ENCODE peak calls at places on chromosomes 2 and 18, in six cellular contexts. One of them, this sample, is unnamed.

GRCh38 chr2:38572167-38572566 is 30.6 kb downstream of the HNRNPLL start:
- DNase-seq in SK-N-SH: no peak
- DNase-seq in GM12878: no peak
- DNase-seq in IMR-90: peak
- DNase-seq in HepG2: no peak
- DNase-seq in A549: no peak
- DNase-seq in this sample: no peak

GRCh38 chr2:45184606-45185005 is 175.4 kb upstream of the SIX2 start:
- DNase-seq in HepG2: no peak
- DNase-seq in A549: peak
- DNase-seq in IMR-90: peak
- DNase-seq in SK-N-SH: no peak
- DNase-seq in GM12878: no peak
- DNase-seq in this sample: no peak

GRCh38 chr2:42100696-42101585 is 53.1 kb downstream of the PKDCC start:
- DNase-seq in IMR-90: peak
- DNase-seq in SK-N-SH: no peak
- DNase-seq in A549: no peak
- DNase-seq in HepG2: no peak
- DNase-seq in GM12878: no peak
- DNase-seq in this sample: no peak

GRCh38 chr18:63604791-63605567 is 17.8 kb downstream of the SERPINB13 start:
- DNase-seq in IMR-90: peak
- DNase-seq in GM12878: no peak
- DNase-seq in A549: no peak
- DNase-seq in SK-N-SH: no peak
- DNase-seq in HepG2: no peak
- DNase-seq in this sample: no peak

GRCh38 chr2:23434721-23435121 is 49.7 kb downstream of the KLHL29 start:
- DNase-seq in SK-N-SH: no peak
- DNase-seq in GM12878: no peak
- DNase-seq in HepG2: no peak
- DNase-seq in A549: no peak
- DNase-seq in IMR-90: peak
- DNase-seq in this sample: no peak

GRCh38 chr18:48700222-48700845 is 161.5 kb downstream of the CTIF start:
- DNase-seq in IMR-90: no peak
- DNase-seq in HepG2: no peak
- DNase-seq in GM12878: no peak
- DNase-seq in A549: no peak
- DNase-seq in SK-N-SH: no peak
- DNase-seq in this sample: no peak

GRCh38 chr18:62744076-62744705 is 28.9 kb downstream of the PHLPP1 start:
- DNase-seq in IMR-90: peak
- DNase-seq in HepG2: peak
- DNase-seq in GM12878: no peak
- DNase-seq in SK-N-SH: no peak
- DNase-seq in A549: no peak
- DNase-seq in this sample: no peak

GRCh38 chr2:218805627-218806026 is 23.7 kb downstream of the CYP27A1 start:
- DNase-seq in GM12878: peak
- DNase-seq in SK-N-SH: no peak
- DNase-seq in A549: no peak
- DNase-seq in IMR-90: peak
- DNase-seq in HepG2: peak
- DNase-seq in this sample: no peak

GRCh38 chr18:35974181-35974580 is 1.7 kb downstream of the RMP24 start:
- DNase-seq in A549: no peak
- DNase-seq in IMR-90: no peak
- DNase-seq in GM12878: no peak
- DNase-seq in HepG2: no peak
- DNase-seq in SK-N-SH: no peak
- DNase-seq in this sample: no peak

GRCh38 chr2:10191554-10191953 is 69.0 kb downstream of the RRM2 start:
- DNase-seq in GM12878: no peak
- DNase-seq in SK-N-SH: peak
- DNase-seq in IMR-90: no peak
- DNase-seq in HepG2: no peak
- DNase-seq in A549: no peak
- DNase-seq in this sample: no peak

GRCh38 chr2:178413472-178414265 is 37.3 kb downstream of the PRKRA start:
- DNase-seq in IMR-90: peak
- DNase-seq in SK-N-SH: peak
- DNase-seq in HepG2: peak
- DNase-seq in GM12878: peak
- DNase-seq in A549: peak
- DNase-seq in this sample: peak

GRCh38 chr2:32061973-32062861 is 1.1 kb upstream of the SPAST start:
- DNase-seq in SK-N-SH: peak
- DNase-seq in IMR-90: peak
- DNase-seq in HepG2: peak
- DNase-seq in A549: no peak
- DNase-seq in GM12878: no peak
- DNase-seq in this sample: peak

GRCh38 chr2:56047136-56047535 is 123.6 kb upstream of the EFEMP1 start:
- DNase-seq in IMR-90: no peak
- DNase-seq in HepG2: no peak
- DNase-seq in GM12878: no peak
- DNase-seq in SK-N-SH: no peak
- DNase-seq in A549: no peak
- DNase-seq in this sample: no peak

GRCh38 chr2:10188211-10188610 is 65.7 kb downstream of the RRM2 start:
- DNase-seq in IMR-90: peak
- DNase-seq in HepG2: peak
- DNase-seq in A549: peak
- DNase-seq in GM12878: no peak
- DNase-seq in SK-N-SH: peak
- DNase-seq in this sample: peak

GRCh38 chr2:202406445-202406967 is 30.4 kb downstream of the BMPR2 start:
- DNase-seq in IMR-90: no peak
- DNase-seq in HepG2: no peak
- DNase-seq in A549: no peak
- DNase-seq in GM12878: no peak
- DNase-seq in SK-N-SH: no peak
- DNase-seq in this sample: no peak

GRCh38 chr2:183038341-183039300 is at the start of gene NCKAP1:
- DNase-seq in HepG2: peak
- DNase-seq in GM12878: no peak
- DNase-seq in SK-N-SH: peak
- DNase-seq in A549: peak
- DNase-seq in IMR-90: peak
- DNase-seq in this sample: peak

GRCh38 chr2:213159768-213160167 is 8.4 kb upstream of the IKZF2 start:
- DNase-seq in SK-N-SH: no peak
- DNase-seq in IMR-90: no peak
- DNase-seq in A549: no peak
- DNase-seq in GM12878: no peak
- DNase-seq in HepG2: no peak
- DNase-seq in this sample: no peak

DNA sequence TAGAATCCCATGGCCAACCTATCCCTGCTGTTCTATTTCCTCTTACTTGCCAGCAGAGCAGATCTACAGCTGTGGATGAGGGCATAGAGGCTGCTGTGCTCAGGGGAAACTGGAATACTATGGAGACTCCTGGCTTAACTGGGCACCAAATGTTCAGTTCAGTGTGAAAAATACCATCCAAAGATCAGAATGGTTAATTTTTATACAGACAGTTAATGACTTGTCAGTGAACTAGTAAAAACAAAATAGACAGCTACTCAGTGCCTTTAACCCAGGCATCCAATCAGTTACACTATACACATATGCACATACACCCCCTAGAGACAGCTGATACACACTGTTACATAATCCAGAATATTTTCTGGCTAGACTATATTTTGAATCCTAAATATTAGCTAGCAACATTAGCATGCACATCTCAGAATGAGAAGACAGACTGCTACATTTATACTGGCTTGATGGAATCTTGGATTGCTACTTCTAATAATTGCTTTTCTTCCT is 59.1 kb upstream of the WIPF1 start:
- DNase-seq in SK-N-SH: no peak
- DNase-seq in IMR-90: no peak
- DNase-seq in A549: no peak
- DNase-seq in HepG2: no peak
- DNase-seq in GM12878: no peak
- DNase-seq in this sample: no peak
- TF ChIP-seq SMC3 in SK-N-SH: no peak
- TF ChIP-seq SMC3 in IMR-90: no peak
- TF ChIP-seq SMC3 in A549: no peak
- TF ChIP-seq SMC3 in HepG2: no peak
- TF ChIP-seq SMC3 in GM12878: no peak
- TF ChIP-seq SMC3 in this sample: no peak

GRCh38 chr2:30026091-30027055 is 105.0 kb upstream of the ALK start:
- DNase-seq in GM12878: no peak
- DNase-seq in SK-N-SH: peak
- DNase-seq in A549: peak
- DNase-seq in IMR-90: peak
- DNase-seq in HepG2: peak
- DNase-seq in this sample: peak
- TF ChIP-seq SMC3 in GM12878: peak
- TF ChIP-seq SMC3 in SK-N-SH: peak
- TF ChIP-seq SMC3 in A549: peak
- TF ChIP-seq SMC3 in IMR-90: peak
- TF ChIP-seq SMC3 in HepG2: peak
- TF ChIP-seq SMC3 in this sample: peak

DNA sequence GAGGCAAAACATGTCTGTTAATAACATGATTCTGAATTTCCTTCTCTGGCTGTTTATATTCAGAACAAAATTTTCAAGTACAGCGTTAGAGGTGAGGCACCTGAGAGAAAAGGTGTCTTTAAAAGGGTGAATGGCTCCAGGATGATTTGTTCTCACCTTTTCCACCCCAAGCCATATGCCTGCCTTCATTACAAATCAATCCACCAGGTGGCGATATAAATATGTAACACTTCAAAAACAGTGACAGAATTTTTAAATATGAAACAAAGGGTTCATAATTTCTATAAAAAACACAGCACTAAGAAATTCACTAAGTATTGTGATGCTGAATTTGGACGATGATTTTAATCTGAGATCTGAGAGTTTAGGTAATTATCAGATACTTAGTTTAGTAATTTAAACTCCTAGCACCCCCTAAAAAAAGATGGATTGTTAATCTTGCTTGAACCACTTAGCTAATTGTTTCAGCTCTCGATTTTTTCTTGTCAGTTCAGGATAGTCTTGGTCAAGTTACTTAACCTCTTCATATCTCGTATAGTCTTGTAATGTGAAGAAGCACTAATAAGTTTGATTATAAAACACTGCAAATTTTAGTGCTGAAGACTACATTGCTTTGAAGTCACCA is 528.8 kb downstream of the CPS1 start:
- DNase-seq in SK-N-SH: peak
- DNase-seq in GM12878: no peak
- DNase-seq in A549: peak
- DNase-seq in IMR-90: peak
- DNase-seq in HepG2: peak
- DNase-seq in this sample: peak
- TF ChIP-seq SMC3 in SK-N-SH: peak
- TF ChIP-seq SMC3 in GM12878: peak
- TF ChIP-seq SMC3 in A549: peak
- TF ChIP-seq SMC3 in IMR-90: peak
- TF ChIP-seq SMC3 in HepG2: no peak
- TF ChIP-seq SMC3 in this sample: no peak

DNA sequence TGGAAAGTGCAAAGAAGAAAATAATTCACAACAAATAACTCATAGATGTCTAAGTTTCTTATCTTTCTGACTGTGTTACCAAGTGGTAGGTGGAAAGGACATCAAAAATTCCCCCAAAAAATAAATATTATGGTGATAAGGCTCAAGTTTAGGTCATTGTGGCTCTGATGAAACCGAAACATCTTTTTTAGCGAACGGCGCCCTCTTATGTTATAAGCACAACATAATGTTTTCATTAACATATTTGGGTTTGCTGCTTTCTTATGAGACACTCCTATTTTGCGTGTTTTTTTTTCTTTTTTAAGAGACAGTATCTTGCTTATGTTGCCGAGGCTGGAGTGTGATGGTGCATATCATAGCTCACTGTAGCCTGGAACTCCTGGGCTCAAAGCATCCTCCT is 38.6 kb upstream of the SLC35G4 start:
- DNase-seq in A549: no peak
- DNase-seq in HepG2: no peak
- DNase-seq in SK-N-SH: no peak
- DNase-seq in IMR-90: peak
- DNase-seq in GM12878: no peak
- DNase-seq in this sample: peak
- TF ChIP-seq SMC3 in A549: peak
- TF ChIP-seq SMC3 in HepG2: no peak
- TF ChIP-seq SMC3 in SK-N-SH: no peak
- TF ChIP-seq SMC3 in IMR-90: no peak
- TF ChIP-seq SMC3 in GM12878: no peak
- TF ChIP-seq SMC3 in this sample: no peak

GRCh38 chr2:228690681-228691080 is 509.2 kb upstream of the SPHKAP start:
- DNase-seq in IMR-90: no peak
- DNase-seq in HepG2: no peak
- DNase-seq in SK-N-SH: no peak
- DNase-seq in A549: no peak
- DNase-seq in GM12878: no peak
- DNase-seq in this sample: no peak

GRCh38 chr2:228688007-228688645 is 506.6 kb upstream of the SPHKAP start:
- DNase-seq in SK-N-SH: no peak
- DNase-seq in HepG2: peak
- DNase-seq in A549: no peak
- DNase-seq in IMR-90: peak
- DNase-seq in GM12878: no peak
- DNase-seq in this sample: no peak

GRCh38 chr2:228689049-228689448 is 507.6 kb upstream of the SPHKAP start:
- DNase-seq in A549: no peak
- DNase-seq in SK-N-SH: peak
- DNase-seq in GM12878: no peak
- DNase-seq in HepG2: no peak
- DNase-seq in IMR-90: no peak
- DNase-seq in this sample: no peak
- TF ChIP-seq SMC3 in A549: no peak
- TF ChIP-seq SMC3 in SK-N-SH: peak
- TF ChIP-seq SMC3 in GM12878: no peak
- TF ChIP-seq SMC3 in HepG2: no peak
- TF ChIP-seq SMC3 in IMR-90: no peak
- TF ChIP-seq SMC3 in this sample: no peak

GRCh38 chr2:118032169-118033013 is 18.5 kb upstream of the CCDC93 start:
- DNase-seq in A549: peak
- DNase-seq in GM12878: no peak
- DNase-seq in IMR-90: peak
- DNase-seq in HepG2: peak
- DNase-seq in SK-N-SH: peak
- DNase-seq in this sample: peak
- TF ChIP-seq SMC3 in A549: peak
- TF ChIP-seq SMC3 in GM12878: peak
- TF ChIP-seq SMC3 in IMR-90: peak
- TF ChIP-seq SMC3 in HepG2: peak
- TF ChIP-seq SMC3 in SK-N-SH: peak
- TF ChIP-seq SMC3 in this sample: peak

DNA sequence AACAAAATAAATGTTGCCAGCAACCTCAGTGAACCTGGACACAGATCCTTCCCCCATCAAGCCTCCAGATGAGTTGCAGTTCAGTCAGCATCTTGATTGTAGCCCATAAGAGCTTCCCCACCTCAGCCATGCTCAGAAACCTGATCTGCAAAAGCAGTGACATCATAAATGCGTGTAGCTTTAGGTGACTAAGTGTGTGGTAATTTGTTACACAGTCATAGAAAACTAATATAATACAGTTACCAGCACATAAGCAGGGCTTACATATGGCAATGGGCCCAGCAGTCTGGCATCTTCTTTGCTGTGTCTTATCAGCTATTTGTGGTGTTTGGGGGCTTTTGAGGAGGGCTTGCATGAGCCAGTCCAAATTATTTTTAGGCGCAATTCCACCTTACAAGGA is 806.9 kb downstream of the SLC4A3 start:
- DNase-seq in A549: no peak
- DNase-seq in GM12878: no peak
- DNase-seq in SK-N-SH: no peak
- DNase-seq in IMR-90: peak
- DNase-seq in HepG2: no peak
- DNase-seq in this sample: no peak
- TF ChIP-seq SMC3 in A549: no peak
- TF ChIP-seq SMC3 in GM12878: no peak
- TF ChIP-seq SMC3 in SK-N-SH: no peak
- TF ChIP-seq SMC3 in IMR-90: no peak
- TF ChIP-seq SMC3 in HepG2: no peak
- TF ChIP-seq SMC3 in this sample: no peak

This sample was measured in K562.